ENCODE peak calls at places on chromosomes 13 and 19, in seven cellular contexts. N is fibroblast of the conjunctiva; R is KBM-7; F is vagina; K is activated CD4-positive, alpha-beta T cell treated with anti-CD3 and anti-CD28 coated beads, Interleukin-2, amount 50 U/mL, for 48 hours; D is stimulated activated CD8-positive, alpha-beta memory T cell treated with anti-CD3 and anti-CD28 coated beads, Interleukin-7, amount 100 ng/mL, for 24 hours; Y is T-helper 1 cell. H is an unnamed sample.

GRCh38 chr13:80513196-80513595 is 172.3 kb upstream of the SPRY2 start:
- DNase-seq in R (no peak), K (no peak), F (no peak), D (no peak), Y (no peak), N (no peak), H (no peak)

GRCh38 chr13:27022571-27023311 is 148.9 kb downstream of the USP12 start:
- DNase-seq in K (no peak), Y (no peak), D (no peak), N (peak; percentile 9), F (no peak), R (no peak), H (no peak)

GRCh38 chr13:106688940-106689339 is 121.0 kb upstream of the ARGLU1 start:
- DNase-seq in R (no peak), D (no peak), K (no peak), F (no peak), N (no peak), Y (no peak), H (no peak)

GRCh38 chr19:47726467-47726866 is 13.2 kb downstream of the EHD2 start:
- DNase-seq in K (no peak), D (no peak), N (peak; percentile 42), R (peak; percentile 67), Y (no peak), F (no peak), H (no peak)

GRCh38 chr19:31141301-31141700 is 207.9 kb downstream of the TSHZ3 start:
- DNase-seq in D (no peak), K (no peak), Y (no peak), R (no peak), N (no peak), F (no peak), H (no peak)

GRCh38 chr19:52665529-52665928 is 27.4 kb upstream of the ZNF83 start:
- DNase-seq in Y (no peak), N (no peak), R (no peak), D (no peak), F (no peak), K (no peak), H (no peak)

GRCh38 chr19:55345101-55345817 is 5.6 kb downstream of the KMT5C start:
- DNase-seq in F (no peak), Y (no peak), R (no peak), N (no peak), K (no peak), D (no peak), H (no peak)

GRCh38 chr19:29326351-29326750 is 113.4 kb upstream of the UQCRFS1 start:
- DNase-seq in K (no peak), R (no peak), F (peak; percentile 64), N (no peak), D (no peak), Y (no peak), H (no peak)

GRCh38 chr13:32125746-32126145 is 94.2 kb downstream of the FRY start:
- DNase-seq in F (no peak), N (no peak), D (no peak), Y (no peak), R (no peak), K (no peak), H (no peak)

GRCh38 chr13:102000764-102001163 is 401.1 kb downstream of the FGF14 start:
- DNase-seq in Y (no peak), D (no peak), K (no peak), F (no peak), N (no peak), R (no peak), H (no peak)